ENCODE peak calls at places on chromosome 21, in six cellular contexts. Y, G, Z, J, A and V are unnamed samples.

GRCh38 chr21:32554832-32555436 is 30.4 kb downstream of the TCP10L start:
- DNase-seq in Z (no peak), Y (no peak), A (no peak), J (no peak), G (no peak), V (no peak)

GRCh38 chr21:15604424-15604823 is 125.4 kb upstream of the USP25 start:
- DNase-seq in J (no peak), Y (no peak), A (no peak), Z (peak; percentile 67), G (peak; percentile 92), V (no peak)

GRCh38 chr21:19290328-19290727 is 886.7 kb upstream of the TMPRSS15 start:
- DNase-seq in G (no peak), J (no peak), Y (no peak), A (no peak), Z (no peak), V (no peak)

GRCh38 chr21:30227128-30227527 is 11.2 kb upstream of the CLDN8 start:
- DNase-seq in G (no peak), A (no peak), Y (no peak), Z (no peak), J (no peak), V (no peak)

GRCh38 chr21:14569868-14570267 is 23.8 kb upstream of the SAMSN1 start:
- DNase-seq in A (no peak), Y (no peak), J (no peak), Z (no peak), G (no peak), V (no peak)

GRCh38 chr21:14707265-14708020 is 161.3 kb upstream of the SAMSN1 start:
- DNase-seq in J (no peak), G (peak; percentile 75), A (no peak), Z (no peak), Y (no peak), V (no peak)

GRCh38 chr21:19353271-19353670 is 949.7 kb upstream of the TMPRSS15 start:
- DNase-seq in A (no peak), Y (no peak), G (no peak), Z (no peak), J (no peak), V (no peak)

GRCh38 chr21:31750843-31751242 is 18.9 kb upstream of the SCAF4 start:
- DNase-seq in Y (no peak), G (peak; percentile 90), Z (no peak), A (no peak), J (no peak), V (no peak)

GRCh38 chr21:46428286-46428685 is 30.4 kb upstream of the DIP2A start:
- DNase-seq in A (no peak), G (no peak), Z (no peak), Y (peak; percentile 38), J (no peak), V (no peak)

GRCh38 chr21:29650561-29651022 is 289.2 kb downstream of the GRIK1 start:
- DNase-seq in J (no peak), Y (no peak), G (no peak), A (no peak), Z (no peak), V (no peak)

GRCh38 chr21:28669978-28670377 is 322.7 kb downstream of the LTN1 start:
- DNase-seq in Z (no peak), Y (no peak), G (no peak), J (no peak), A (no peak), V (no peak)

GRCh38 chr21:32371913-32372314 is 20.9 kb downstream of the URB1 start:
- DNase-seq in Y (no peak), J (no peak), Z (peak; percentile 61), A (no peak), G (peak; percentile 62), V (no peak)

GRCh38 chr21:46550511-46550941 is 54.4 kb downstream of the S100B start:
- DNase-seq in G (no peak), J (no peak), Z (no peak), Y (no peak), A (no peak), V (no peak)

GRCh38 chr21:16305686-16306085 is 575.9 kb downstream of the USP25 start:
- DNase-seq in Z (no peak), G (no peak), J (no peak), Y (no peak), A (peak; percentile 32), V (peak; percentile 21)

GRCh38 chr21:24225432-24225831 is 1381.8 kb downstream of the MRPL39 start:
- DNase-seq in Z (no peak), A (no peak), J (no peak), Y (no peak), G (peak; percentile 80), V (no peak)

GRCh38 chr21:15406791-15407190 is 323.0 kb upstream of the USP25 start:
- DNase-seq in Z (no peak), G (no peak), Y (no peak), A (no peak), J (no peak), V (no peak)

GRCh38 chr21:26836546-26836945 is 8.7 kb downstream of the ADAMTS1 start:
- DNase-seq in J (no peak), G (no peak), Z (no peak), Y (no peak), A (no peak), V (no peak)

GRCh38 chr21:15023782-15024181 is 41.0 kb downstream of the NRIP1 start:
- DNase-seq in J (no peak), Y (no peak), A (no peak), Z (peak; percentile 54), G (no peak), V (no peak)

GRCh38 chr21:14215971-14216621 is at the start of gene RBM11:
- DNase-seq in J (peak; percentile 84), Y (peak; percentile 86), G (peak; percentile 68), A (peak; percentile 82), Z (peak; percentile 16), V (peak; percentile 4)

GRCh38 chr21:16419188-16419874 is 689.5 kb downstream of the USP25 start:
- DNase-seq in Y (peak; percentile 62), Z (peak; percentile 65), G (no peak), J (peak; percentile 12), A (no peak), V (peak; percentile 52)

DNA sequence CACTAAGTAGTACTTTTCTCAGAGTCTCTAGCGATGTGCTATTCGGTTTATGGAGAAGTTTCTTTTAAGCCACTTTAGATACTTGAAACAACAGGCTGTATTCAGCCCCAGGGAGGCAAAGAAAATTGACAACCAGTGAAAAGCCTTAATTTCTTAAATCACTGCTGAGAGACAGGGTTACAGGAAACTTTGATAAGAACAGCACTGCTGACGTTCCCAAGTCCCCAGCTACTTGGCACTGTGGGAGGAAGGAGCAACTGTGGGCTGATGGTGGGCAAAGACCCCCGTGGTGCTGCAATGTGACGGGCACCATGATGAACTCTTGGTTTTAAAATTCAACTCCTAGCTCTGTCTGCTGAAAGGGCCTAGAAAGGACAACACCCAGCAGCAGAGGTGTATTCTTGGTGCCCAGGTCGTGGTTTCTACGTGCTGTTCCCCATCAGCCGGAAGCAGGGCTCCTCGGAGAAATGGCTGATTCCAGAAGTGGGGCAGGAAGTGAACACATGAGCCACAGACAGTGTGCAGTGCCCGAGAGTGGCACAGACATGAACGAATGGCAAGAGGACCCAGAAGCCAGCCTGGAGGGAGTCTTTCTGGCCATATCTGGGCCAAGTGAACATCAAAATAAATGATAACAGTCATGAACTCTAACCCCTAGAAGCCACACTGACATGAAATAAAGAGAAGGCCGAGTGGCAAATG is 5.3 kb downstream of the PTTG1IP start:
- DNase-seq in G (no peak), Y (no peak), A (no peak), Z (no peak), J (no peak), V (no peak)
- H3K4me1 ChIP-seq in G (peaks cover 62% of the 10 kb centered on the region), Y (peaks cover 81% of the 10 kb centered on the region), A (peaks cover 22% of the 10 kb centered on the region), Z (peaks cover 63% of the 10 kb centered on the region), J (peaks cover 51% of the 10 kb centered on the region), V (peaks cover 67% of the 10 kb centered on the region)

GRCh38 chr21:36859744-36860501 is 106.5 kb downstream of the HLCS start:
- DNase-seq in Z (peak; percentile 68), G (peak; percentile 93), J (peak; percentile 79), A (no peak), Y (peak; percentile 83), V (peak; percentile 55)
- H3K4me1 ChIP-seq in Z (peaks cover 40% of the 10 kb centered on the region), G (peaks cover 64% of the 10 kb centered on the region), J (no peaks in the 10 kb centered on the region), A (peaks cover 10% of the 10 kb centered on the region), Y (peaks cover 8% of the 10 kb centered on the region), V (peaks cover 7% of the 10 kb centered on the region)

GRCh38 chr21:35057428-35057827 is 8.3 kb upstream of the RUNX1 start:
- DNase-seq in Z (no peak), A (no peak), Y (no peak), G (no peak), J (no peak), V (no peak)

GRCh38 chr21:35059742-35060141 is 10.6 kb upstream of the RUNX1 start:
- DNase-seq in Y (no peak), J (no peak), A (no peak), G (no peak), Z (no peak), V (no peak)

GRCh38 chr21:35063428-35064172 is 14.5 kb upstream of the RUNX1 start:
- DNase-seq in A (no peak), J (no peak), G (peak; percentile 49), Y (no peak), Z (no peak), V (no peak)

GRCh38 chr21:35058058-35058457 is 9.0 kb upstream of the RUNX1 start:
- DNase-seq in G (no peak), Y (no peak), A (no peak), J (no peak), Z (no peak), V (no peak)

GRCh38 chr21:35062016-35062415 is 12.9 kb upstream of the RUNX1 start:
- DNase-seq in A (no peak), J (no peak), Z (no peak), G (no peak), Y (no peak), V (no peak)
- H3K4me1 ChIP-seq in A (no peaks in the 10 kb centered on the region), J (no peaks in the 10 kb centered on the region), Z (no peaks in the 10 kb centered on the region), G (peaks cover 7% of the 10 kb centered on the region), Y (no peaks in the 10 kb centered on the region), V (no peaks in the 10 kb centered on the region)

DNA sequence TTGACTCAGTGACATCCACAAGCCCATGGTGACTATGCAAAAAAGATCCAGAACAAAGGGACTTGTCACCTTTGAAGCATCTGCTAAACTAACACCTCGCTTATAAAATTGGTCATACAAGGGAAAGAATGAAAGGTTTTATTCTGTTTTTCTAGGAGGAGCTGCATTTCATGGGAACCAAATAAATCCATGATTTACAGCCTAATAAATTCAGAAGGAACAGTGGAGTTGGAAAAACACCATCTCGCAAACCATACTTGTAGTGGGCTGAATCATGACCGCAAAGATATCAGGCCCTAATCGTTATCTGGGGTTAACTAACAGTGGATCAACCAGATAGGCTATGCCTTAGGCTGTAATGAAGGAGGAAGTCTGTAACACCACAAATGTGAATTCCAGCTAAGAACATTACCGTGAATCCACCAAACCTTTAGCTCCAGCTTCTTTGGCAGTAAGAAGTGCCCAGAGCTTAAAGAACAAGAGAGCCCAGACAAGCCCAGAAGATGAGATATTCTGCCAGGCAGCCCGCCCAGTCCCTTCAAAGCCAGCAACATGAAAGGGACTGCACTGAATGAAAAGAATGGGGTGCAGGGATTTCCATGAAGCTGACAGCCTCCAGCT is 27.4 kb downstream of the RSPH1 start:
- DNase-seq in Z (no peak), J (peak; percentile 7), Y (no peak), G (peak; percentile 65), A (no peak), V (no peak)
- H3K4me1 ChIP-seq in Z (peaks cover 4% of the 10 kb centered on the region), J (peaks cover 27% of the 10 kb centered on the region), Y (peaks cover 27% of the 10 kb centered on the region), G (peaks cover 23% of the 10 kb centered on the region), A (no peaks in the 10 kb centered on the region), V (peaks cover 9% of the 10 kb centered on the region)